ENCODE peak calls at places on chromosomes 5 and 9, in eight cellular contexts. Y, T, L, M, X, O, P and H are unnamed samples.

GRCh38 chr9:129597355-129598088 is 23.4 kb downstream of the C9orf50 start:
- DNase-seq in X (peak; percentile 42), P (peak; percentile 79), O (peak; percentile 65), L (peak; percentile 75), M (peak; percentile 78), T (peak; percentile 56), Y (no peak), H (no peak)

GRCh38 chr9:3337515-3337914 is 188.3 kb downstream of the RFX3 start:
- DNase-seq in Y (peak; percentile 29), L (peak; percentile 80), T (no peak), X (no peak), O (peak; percentile 79), P (no peak), M (no peak), H (no peak)

GRCh38 chr5:71778678-71779276 is 59.7 kb downstream of the CARTPT start:
- DNase-seq in O (peak; percentile 14), P (peak; percentile 55), L (peak; percentile 36), X (no peak), Y (no peak), M (no peak), T (peak; percentile 55), H (peak; percentile 34)

GRCh38 chr9:130255638-130255930 is 10.0 kb upstream of the HMCN2 start:
- DNase-seq in L (no peak), T (no peak), Y (no peak), P (no peak), X (no peak), O (no peak), M (no peak), H (no peak)

GRCh38 chr9:81427870-81428269 is 261.5 kb downstream of the TLE1 start:
- DNase-seq in X (no peak), L (no peak), O (peak; percentile 3), P (peak; percentile 17), T (no peak), M (no peak), Y (no peak), H (no peak)

GRCh38 chr9:126170286-126170823 is 156.3 kb upstream of the MVB12B start:
- DNase-seq in P (no peak), L (no peak), T (no peak), Y (no peak), M (no peak), X (no peak), O (no peak), H (no peak)

GRCh38 chr5:73640861-73641320 is 14.9 kb downstream of the ARHGEF28 start:
- DNase-seq in M (no peak), Y (no peak), T (no peak), L (peak; percentile 90), O (peak; percentile 33), X (no peak), P (no peak), H (no peak)

GRCh38 chr5:68122439-68122906 is 93.1 kb upstream of the PIK3R1 start:
- DNase-seq in Y (no peak), O (no peak), T (no peak), X (no peak), L (no peak), M (no peak), P (no peak), H (no peak)

GRCh38 chr5:14655146-14655741 is 9.3 kb upstream of the OTULIN start:
- DNase-seq in M (no peak), X (no peak), Y (no peak), O (no peak), L (no peak), T (no peak), P (no peak), H (no peak)

GRCh38 chr5:127580731-127581130 is 63.3 kb downstream of the PRRC1 start:
- DNase-seq in P (no peak), T (no peak), L (no peak), X (no peak), O (no peak), M (no peak), Y (no peak), H (no peak)

GRCh38 chr5:157766441-157766840 is 22.9 kb downstream of the LSM11 start:
- DNase-seq in P (no peak), T (no peak), L (no peak), M (no peak), Y (no peak), X (no peak), O (no peak), H (no peak)

GRCh38 chr5:172901012-172901780 is 58.0 kb upstream of the RPL26L1 start:
- DNase-seq in P (no peak), O (peak; percentile 98), Y (no peak), M (no peak), T (no peak), L (peak; percentile 98), X (no peak), H (no peak)

GRCh38 chr9:33289501-33289900 is 815 bp upstream of the NFX1 start:
- DNase-seq in M (no peak), T (no peak), X (no peak), O (no peak), P (peak; percentile 13), Y (no peak), L (peak; percentile 34), H (no peak)

GRCh38 chr5:2125163-2125900 is 242.6 kb upstream of the IRX4 start:
- DNase-seq in L (no peak), Y (no peak), T (no peak), X (no peak), O (no peak), M (no peak), P (no peak), H (no peak)

GRCh38 chr5:149618581-149619248 is 37.4 kb downstream of the ARHGEF37 start:
- DNase-seq in M (no peak), T (peak; percentile 93), X (peak; percentile 55), L (peak; percentile 58), Y (no peak), P (peak; percentile 82), O (peak; percentile 72), H (no peak)

GRCh38 chr5:773517-774264 is 10.8 kb downstream of the ZDHHC11B start:
- DNase-seq in L (no peak), O (no peak), X (no peak), M (peak; percentile 39), Y (no peak), T (no peak), P (no peak), H (no peak)

GRCh38 chr5:777756-778161 is 6.8 kb downstream of the ZDHHC11B start:
- DNase-seq in Y (no peak), P (no peak), T (no peak), M (no peak), O (no peak), X (no peak), L (no peak), H (no peak)

GRCh38 chr5:775960-776861 is 8.3 kb downstream of the ZDHHC11B start:
- DNase-seq in T (no peak), L (no peak), P (no peak), M (peak; percentile 38), O (no peak), X (no peak), Y (no peak), H (no peak)

GRCh38 chr5:776862-777711 is 7.4 kb downstream of the ZDHHC11B start:
- DNase-seq in O (no peak), P (peak; percentile 10), T (no peak), M (no peak), X (no peak), Y (no peak), L (no peak), H (no peak)
- TF ChIP-seq CTCF in O (no peak), P (no peak), T (no peak), M (no peak), X (no peak), Y (no peak), L (no peak), H (no peak)

GRCh38 chr9:69554945-69555344 is 117.2 kb downstream of the APBA1 start:
- DNase-seq in O (peak; percentile 93), L (peak; percentile 91), X (no peak), P (no peak), Y (no peak), T (no peak), M (no peak), H (no peak)

GRCh38 chr9:69548676-69549075 is 123.5 kb downstream of the APBA1 start:
- DNase-seq in T (no peak), X (no peak), Y (no peak), L (no peak), P (no peak), M (no peak), O (no peak), H (no peak)

GRCh38 chr9:69546265-69546664 is 125.9 kb downstream of the APBA1 start:
- DNase-seq in L (peak; percentile 23), T (peak; percentile 29), O (peak; percentile 25), P (peak; percentile 80), M (no peak), X (peak; percentile 33), Y (no peak), H (no peak)

DNA sequence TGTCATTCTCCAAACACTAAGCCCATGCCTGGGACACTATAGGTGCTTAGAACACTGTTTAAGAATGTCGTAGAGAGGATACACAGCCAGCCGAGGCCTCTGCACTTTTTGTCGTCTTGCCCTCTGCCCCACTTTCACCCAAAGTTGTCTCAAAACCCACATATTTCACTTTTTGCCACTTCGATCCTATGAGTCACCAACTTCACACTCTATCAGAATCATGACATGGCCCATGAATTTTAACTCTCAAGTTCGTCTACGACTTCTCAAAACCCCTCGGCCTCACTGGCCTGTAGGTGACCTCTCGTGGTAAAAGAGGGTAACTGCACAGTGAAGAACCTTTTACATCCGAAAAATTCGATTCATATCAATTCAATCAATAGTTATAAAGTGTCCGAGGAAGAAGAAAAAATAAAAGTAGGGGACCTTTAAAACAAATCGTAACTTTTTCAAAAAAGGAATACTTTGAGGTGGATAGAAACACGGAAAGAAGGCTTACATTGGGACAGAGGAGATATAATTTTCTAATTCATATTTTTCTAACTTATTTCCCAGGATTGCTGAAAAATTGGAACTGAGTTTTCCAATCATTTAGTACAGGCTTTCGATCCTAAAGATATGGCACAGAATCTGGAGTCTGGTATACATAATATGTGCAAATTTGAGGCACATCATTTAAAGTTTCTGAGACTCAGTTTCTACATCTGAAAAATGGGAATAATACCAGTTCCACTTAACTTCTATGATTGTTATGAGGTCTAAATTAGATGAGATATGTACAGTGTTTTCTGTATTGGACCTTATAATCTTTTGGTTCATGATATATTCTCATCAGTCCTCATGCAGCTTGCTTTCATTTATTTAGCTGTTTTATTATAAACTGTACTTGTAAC is 122.6 kb downstream of the APBA1 start:
- DNase-seq in Y (no peak), M (no peak), P (peak; percentile 77), X (peak; percentile 27), T (peak; percentile 72), L (peak; percentile 58), O (peak; percentile 61), H (no peak)
- TF ChIP-seq CTCF in Y (peak; percentile 81), M (peak; percentile 84), P (peak; percentile 89), X (peak; percentile 96), T (peak; percentile 88), L (peak; percentile 98), O (peak; percentile 81), H (peak; percentile 82)

GRCh38 chr9:103444157-103444556 is 449.0 kb downstream of the CYLC2 start:
- DNase-seq in L (no peak), O (no peak), X (no peak), Y (no peak), M (no peak), T (no peak), P (no peak), H (no peak)
- TF ChIP-seq CTCF in L (no peak), O (no peak), X (no peak), Y (no peak), M (no peak), T (no peak), P (no peak), H (no peak)

DNA sequence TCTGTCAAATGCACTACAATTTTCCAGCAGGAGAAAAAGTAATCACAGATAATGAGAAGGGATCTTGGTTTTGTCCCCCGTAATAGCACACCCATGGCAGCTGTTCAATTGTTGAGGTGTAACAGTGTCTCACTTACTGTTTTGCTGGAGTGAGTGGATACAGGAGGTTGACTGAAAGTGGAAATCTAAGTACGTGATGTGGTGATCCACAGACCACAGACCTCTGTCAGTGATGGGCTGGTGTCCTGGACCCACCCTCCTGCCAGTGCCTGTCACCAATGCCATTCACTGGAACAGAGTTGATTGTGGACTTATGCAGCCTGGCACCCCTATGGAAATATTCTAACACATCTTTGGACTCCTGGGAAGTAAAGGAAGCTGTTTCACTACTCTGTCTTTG is 261.7 kb downstream of the TRPM3 start:
- DNase-seq in M (no peak), P (no peak), O (no peak), T (no peak), Y (no peak), X (no peak), L (no peak), H (no peak)
- TF ChIP-seq CTCF in M (no peak), P (no peak), O (no peak), T (no peak), Y (no peak), X (no peak), L (no peak), H (no peak)